ENCODE peak calls at places on chromosomes 6 and 20, in ten cellular contexts. E is neuronal stem cell, G is H1, M is PC-9, Y is neural progenitor cell, V is astrocyte, Q is IMR-90, I is PC-3, B is K562, N is OCI-LY7. X is an unnamed sample.

GRCh38 chr6:91240878-91241603 is 654.2 kb upstream of the MAP3K7 start:
- DNase-seq in E (no peak), Q (no peak), B (no peak), I (no peak), Y (no peak), V (no peak), M (no peak), G (no peak), N (peak), X (peak)

GRCh38 chr20:19009071-19009688 is 195.6 kb downstream of the SCP2D1 start:
- DNase-seq in I (no peak), N (no peak), G (no peak), E (no peak), Y (no peak), V (no peak), Q (no peak), M (no peak), B (no peak), X (peak)

GRCh38 chr6:155219858-155220301 is 43.9 kb upstream of the CLDN20 start:
- DNase-seq in Q (no peak), N (no peak), Y (no peak), I (no peak), G (no peak), E (no peak), M (no peak), V (no peak), B (no peak), X (no peak)

GRCh38 chr20:63968136-63968927 is 1.4 kb downstream of the ZNF512B start:
- DNase-seq in B (no peak), I (no peak), M (peak), N (no peak), Y (no peak), Q (no peak), V (no peak), G (no peak), E (no peak), X (no peak)

GRCh38 chr20:44858959-44859358 is 26.5 kb upstream of the YWHAB start:
- DNase-seq in V (no peak), N (peak), Y (no peak), I (no peak), B (peak), G (no peak), E (no peak), Q (no peak), M (no peak), X (peak)

GRCh38 chr6:114377881-114378280 is 35.1 kb upstream of the HS3ST5 start:
- DNase-seq in M (no peak), E (no peak), N (no peak), Q (peak), B (no peak), G (no peak), V (no peak), Y (no peak), I (peak), X (no peak)

GRCh38 chr6:139881728-139882211 is 507.3 kb upstream of the CITED2 start:
- DNase-seq in Y (peak), M (no peak), I (peak), B (peak), G (no peak), N (peak), E (no peak), V (peak), Q (peak), X (peak)

GRCh38 chr6:37636112-37636511 is 61.6 kb downstream of the MDGA1 start:
- DNase-seq in Q (no peak), V (no peak), M (no peak), B (no peak), I (no peak), Y (no peak), G (no peak), N (no peak), E (no peak), X (no peak)

GRCh38 chr20:22861990-22862389 is 173.1 kb upstream of the SSTR4 start:
- DNase-seq in E (no peak), Y (no peak), G (no peak), Q (no peak), N (no peak), I (peak), V (no peak), M (no peak), B (no peak), X (no peak)

GRCh38 chr6:24494726-24495515 is at the start of gene ALDH5A1:
- DNase-seq in Q (peak), B (peak), M (no peak), E (peak), V (peak), N (peak), Y (peak), I (peak), G (peak), X (peak)

GRCh38 chr6:28765978-28766351 is 157.8 kb downstream of the TRIM27 start:
- DNase-seq in V (no peak), G (no peak), E (no peak), Y (peak), I (no peak), B (no peak), N (no peak), M (no peak), Q (no peak), X (no peak)

GRCh38 chr6:2523061-2523460 is 227.7 kb downstream of the MYLK4 start:
- DNase-seq in Q (no peak), Y (no peak), M (no peak), I (no peak), N (no peak), G (no peak), E (no peak), B (no peak), V (no peak), X (no peak)

GRCh38 chr6:119226089-119226488 is 123.5 kb downstream of the MAN1A1 start:
- DNase-seq in I (no peak), Y (no peak), G (no peak), N (no peak), V (no peak), B (no peak), E (no peak), Q (no peak), M (no peak), X (no peak)

GRCh38 chr6:22827760-22828159 is 258.4 kb downstream of the HDGFL1 start:
- DNase-seq in E (no peak), I (no peak), G (no peak), N (no peak), Q (peak), Y (no peak), V (peak), M (no peak), B (no peak), X (no peak)

GRCh38 chr20:38827770-38828281 is 22.3 kb downstream of the PPP1R16B start:
- DNase-seq in N (no peak), B (no peak), I (no peak), E (no peak), M (peak), G (no peak), Q (no peak), Y (no peak), V (no peak), X (no peak)

GRCh38 chr20:59403261-59403961 is 103.0 kb downstream of the EDN3 start:
- DNase-seq in M (no peak), Q (no peak), E (peak), V (no peak), I (peak), Y (peak), N (peak), B (peak), G (peak), X (peak)

GRCh38 chr6:45215759-45216158 is 112.4 kb upstream of the RUNX2 start:
- DNase-seq in B (no peak), Y (no peak), V (no peak), M (no peak), E (no peak), G (no peak), Q (no peak), I (no peak), N (no peak), X (no peak)

GRCh38 chr6:3789018-3789895 is 37.7 kb upstream of the PXDC1 start:
- DNase-seq in V (peak), E (no peak), G (no peak), Q (peak), N (no peak), Y (no peak), B (no peak), I (peak), M (peak), X (no peak)

GRCh38 chr6:89131599-89131998 is 13.7 kb upstream of the SRSF12 start:
- DNase-seq in V (no peak), I (no peak), M (no peak), Q (no peak), Y (no peak), G (no peak), N (no peak), E (no peak), B (no peak), X (no peak)

GRCh38 chr20:36408219-36408618 is 102.1 kb downstream of the DLGAP4 start:
- DNase-seq in G (no peak), N (no peak), E (no peak), I (peak), Q (peak), V (no peak), B (no peak), M (no peak), Y (peak), X (no peak)

GRCh38 chr6:25883536-25883935 is 9.5 kb upstream of the SLC17A3 start:
- DNase-seq in Q (no peak), M (no peak), V (no peak), N (no peak), B (no peak), G (no peak), Y (no peak), E (no peak), I (no peak), X (no peak)

GRCh38 chr6:195861-196360 is 96.4 kb upstream of the DUSP22 start:
- DNase-seq in V (peak), Q (peak), I (no peak), E (no peak), M (no peak), G (no peak), Y (no peak), B (no peak), N (no peak), X (no peak)

GRCh38 chr6:125022391-125022989 is 60.3 kb downstream of the RNF217 start:
- DNase-seq in N (no peak), G (no peak), I (no peak), V (no peak), E (no peak), M (no peak), Q (no peak), Y (peak), B (no peak), X (no peak)

GRCh38 chr20:47400685-47401084 is 44.2 kb upstream of the ZMYND8 start:
- DNase-seq in I (peak), V (no peak), N (peak), M (no peak), B (peak), E (no peak), G (no peak), Q (no peak), Y (no peak), X (peak)

GRCh38 chr6:129486333-129486732 is 223.6 kb downstream of the ARHGAP18 start:
- DNase-seq in M (no peak), I (no peak), B (no peak), E (no peak), G (no peak), N (no peak), V (no peak), Y (no peak), Q (no peak), X (no peak)

GRCh38 chr20:23050847-23051627 is 1.6 kb upstream of the THBD start:
- DNase-seq in V (peak), B (peak), Y (peak), Q (peak), G (peak), N (no peak), E (peak), M (peak), I (peak), X (peak)

GRCh38 chr6:74967821-74968220 is 238.0 kb downstream of the COL12A1 start:
- DNase-seq in V (no peak), Y (no peak), Q (no peak), B (no peak), N (no peak), G (no peak), I (no peak), M (no peak), E (no peak), X (no peak)

GRCh38 chr20:25695532-25696383 is 895 bp downstream of the ZNF337 start:
- DNase-seq in G (no peak), V (no peak), N (no peak), M (no peak), E (peak), Q (no peak), B (no peak), I (peak), Y (peak), X (peak)

GRCh38 chr6:170470673-170471072 is 82.4 kb downstream of the PSMB1 start:
- DNase-seq in B (no peak), G (no peak), V (no peak), Y (no peak), Q (peak), N (no peak), I (no peak), M (no peak), E (no peak), X (no peak)

GRCh38 chr20:25247100-25247665 is 702 bp upstream of the PYGB start:
- DNase-seq in B (peak), E (peak), Q (peak), G (no peak), N (peak), I (peak), V (peak), Y (peak), M (peak), X (peak)

GRCh38 chr20:11982289-11982957 is 64.7 kb downstream of the BTBD3 start:
- DNase-seq in M (no peak), N (no peak), E (no peak), V (no peak), G (no peak), B (no peak), Q (no peak), I (no peak), Y (no peak), X (no peak)

GRCh38 chr6:449486-450419 is 58.2 kb downstream of the IRF4 start:
- DNase-seq in I (no peak), Q (no peak), V (no peak), N (no peak), G (no peak), Y (no peak), M (no peak), B (no peak), E (no peak), X (no peak)

GRCh38 chr6:118705799-118706481 is 54.5 kb upstream of the CEP85L start:
- DNase-seq in Q (peak), M (peak), B (no peak), I (no peak), Y (peak), G (peak), N (no peak), E (peak), V (peak), X (no peak)

DNA sequence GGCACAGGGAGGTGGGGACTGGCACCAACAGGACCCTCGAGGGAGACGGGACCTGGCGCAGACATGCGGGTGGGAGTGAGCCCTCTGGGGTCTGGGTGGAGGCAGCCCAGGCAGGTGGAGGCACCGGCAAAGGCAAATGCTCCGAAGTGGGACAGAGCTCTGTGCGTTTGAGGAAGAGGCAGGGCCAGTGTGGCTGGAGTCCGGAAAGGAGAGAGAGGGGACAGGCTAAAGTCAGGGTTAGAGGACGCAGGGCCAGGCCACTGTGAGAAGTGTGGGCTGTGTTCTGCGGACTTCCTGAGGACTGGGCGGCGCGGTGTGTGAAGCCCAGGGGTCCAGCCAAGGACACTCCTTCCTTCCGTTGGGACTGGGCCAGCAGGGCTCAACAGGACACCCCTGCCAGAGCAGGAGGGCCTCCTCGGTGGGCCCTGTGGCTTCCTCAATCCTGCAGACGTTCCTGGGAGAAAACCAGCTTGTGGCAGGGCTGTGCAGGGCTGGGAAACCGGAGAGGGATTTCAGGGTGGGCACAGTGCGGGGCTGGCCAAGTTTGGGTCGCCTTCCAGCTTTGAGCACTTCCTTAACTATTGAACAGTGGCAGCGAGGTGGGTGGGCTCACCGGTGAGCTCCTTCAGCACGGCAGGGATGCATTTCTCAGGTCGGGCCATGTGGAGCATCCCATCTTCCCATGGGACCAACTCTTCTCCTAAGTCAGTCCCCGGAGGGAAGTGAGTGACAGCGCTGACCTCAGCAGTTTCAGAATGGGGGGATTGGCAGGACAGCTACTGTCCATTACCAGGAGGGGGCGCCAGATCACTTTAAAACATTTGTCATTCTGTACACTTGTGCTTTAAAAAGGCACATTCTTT is 22.5 kb downstream of the MOCS3 start:
- DNase-seq in V (peak), E (peak), M (peak), Y (peak), N (peak), B (peak), Q (peak), G (no peak), I (peak), X (peak)
- H2AFZ ChIP-seq in V (peak), E (peak), M (no peak), Y (peak), N (no peak), B (no peak), Q (peak), G (no peak), I (no peak), X (no peak)

GRCh38 chr6:41155132-41155805 is 1.1 kb upstream of the TREML1 start:
- DNase-seq in M (no peak), I (no peak), G (no peak), B (no peak), V (no peak), E (no peak), Y (no peak), N (no peak), Q (peak), X (no peak)
- H2AFZ ChIP-seq in M (no peak), I (no peak), G (no peak), B (no peak), V (no peak), E (no peak), Y (no peak), N (no peak), Q (no peak), X (no peak)

DNA sequence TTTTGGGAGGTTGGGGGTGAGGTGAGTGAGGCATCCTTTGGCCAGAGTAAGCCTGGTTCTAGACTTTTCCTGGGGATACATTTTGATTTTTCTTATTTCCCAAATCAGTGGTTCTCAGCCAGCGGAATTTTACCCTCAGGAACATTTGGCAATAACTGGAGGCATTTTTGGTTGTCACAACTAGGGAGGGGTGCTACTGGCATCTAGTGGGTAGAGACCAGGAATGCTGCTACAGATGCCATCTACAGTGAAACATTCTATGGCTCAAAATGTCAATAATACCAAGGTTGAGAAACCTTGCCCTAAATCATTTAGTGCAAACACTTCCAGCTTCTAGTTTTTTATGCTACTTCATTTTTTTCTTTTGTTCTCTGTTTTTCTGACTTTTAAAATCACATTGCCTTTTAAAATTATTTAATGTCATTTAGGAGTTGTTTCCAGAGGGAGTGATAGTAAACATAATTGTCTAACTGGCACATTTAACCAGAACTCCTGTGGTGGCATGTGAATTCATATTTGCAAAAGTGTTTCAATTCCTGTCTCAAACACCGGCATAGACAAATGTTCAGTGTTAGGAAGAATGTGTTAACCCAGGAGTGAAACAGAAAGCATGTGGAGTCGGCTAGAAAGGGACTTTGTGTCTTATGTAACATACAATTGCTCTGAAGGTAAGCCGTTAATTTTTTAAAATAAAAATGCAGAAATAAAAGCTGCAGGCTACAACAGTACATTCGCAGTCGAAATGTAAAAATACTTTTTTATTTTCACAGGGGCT is 59.0 kb downstream of the QRSL1 start:
- DNase-seq in M (no peak), E (no peak), G (no peak), I (peak), B (no peak), Q (no peak), V (no peak), N (peak), Y (no peak), X (peak)
- H2AFZ ChIP-seq in M (no peak), E (no peak), G (no peak), I (no peak), B (no peak), Q (no peak), V (no peak), N (peak), Y (no peak), X (peak)

GRCh38 chr20:384723-385122 is 4.2 kb downstream of the TRIB3 start:
- DNase-seq in B (no peak), N (no peak), V (no peak), G (no peak), M (no peak), E (no peak), Q (no peak), Y (no peak), I (no peak), X (no peak)

GRCh38 chr20:383889-384288 is 3.3 kb downstream of the TRIB3 start:
- DNase-seq in G (no peak), I (no peak), Q (no peak), N (no peak), Y (no peak), M (no peak), V (no peak), B (no peak), E (no peak), X (no peak)

GRCh38 chr20:381581-382290 is 1.2 kb downstream of the TRIB3 start:
- DNase-seq in M (peak), V (peak), E (peak), N (peak), Q (peak), B (peak), Y (peak), G (no peak), I (peak), X (peak)

GRCh38 chr20:380763-381580 is 412 bp downstream of the TRIB3 start:
- DNase-seq in G (no peak), Y (peak), M (no peak), Q (peak), I (peak), V (no peak), B (peak), N (peak), E (peak), X (peak)

GRCh38 chr20:382291-383115 is 1.9 kb downstream of the TRIB3 start:
- DNase-seq in E (no peak), V (no peak), Y (no peak), B (no peak), I (peak), N (no peak), G (no peak), Q (no peak), M (no peak), X (no peak)
- H2AFZ ChIP-seq in E (peak), V (peak), Y (no peak), B (no peak), I (no peak), N (no peak), G (no peak), Q (peak), M (no peak), X (no peak)

DNA sequence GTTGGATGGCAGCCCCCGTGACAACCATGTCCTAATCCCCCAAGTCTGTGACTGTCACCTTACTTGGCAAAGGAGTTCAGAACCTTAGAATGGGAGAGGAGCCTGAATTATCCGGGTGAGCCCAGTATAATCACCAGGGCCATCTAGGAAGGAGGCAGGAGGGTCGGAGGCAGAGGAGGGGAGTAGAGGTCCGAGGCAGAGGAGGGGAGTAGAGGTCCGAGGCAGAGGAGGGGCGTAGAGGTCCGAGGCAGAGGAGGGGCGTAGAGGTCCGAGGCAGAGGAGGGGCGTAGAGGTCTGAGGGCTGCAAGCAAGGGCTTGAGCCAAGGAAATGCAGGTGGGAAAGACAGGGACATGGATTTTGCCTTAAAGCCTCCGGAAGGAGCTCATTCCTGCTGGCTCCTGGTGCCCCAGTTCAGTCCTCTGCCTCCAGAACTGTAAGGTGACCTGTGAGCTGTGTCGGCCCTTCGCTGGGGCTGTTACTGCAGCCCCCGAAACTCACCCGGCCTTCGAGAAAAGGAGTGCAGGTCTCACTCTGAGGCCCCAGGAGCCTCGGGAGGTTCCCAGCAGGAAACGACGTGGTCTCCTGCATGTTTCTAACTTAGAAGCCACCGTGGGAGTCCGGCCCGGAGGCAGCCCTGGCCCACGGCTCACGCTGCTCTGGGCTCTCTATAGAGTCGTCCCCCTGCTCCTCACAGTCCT is 20.0 kb upstream of the SLCO4A1 start:
- DNase-seq in Y (no peak), Q (no peak), N (no peak), G (no peak), I (no peak), V (no peak), E (no peak), B (no peak), M (no peak), X (no peak)
- H2AFZ ChIP-seq in Y (no peak), Q (peak), N (no peak), G (no peak), I (no peak), V (no peak), E (no peak), B (peak), M (peak), X (no peak)